ENCODE peak calls at places on chromosomes 7 and 10, in six cellular contexts. J is HepG2, M is upper lobe of left lung, V is stomach, Q is suprapubic skin, Y is transverse colon. N is an unnamed sample.

GRCh38 chr10:63588436-63589180 is 67.4 kb downstream of the REEP3 start:
- DNase-seq in Q (no peak), M (peak; percentile 47), V (peak; percentile 57), J (no peak), Y (peak; percentile 33), N (no peak)

GRCh38 chr10:784759-785538 is 95.5 kb upstream of the DIP2C start:
- DNase-seq in Y (peak; percentile 45), V (peak; percentile 69), M (peak; percentile 53), Q (peak; percentile 83), J (no peak), N (peak; percentile 43)

GRCh38 chr7:8159595-8159994 is 102.4 kb downstream of the ICA1 start:
- DNase-seq in M (no peak), J (no peak), V (no peak), Q (no peak), Y (no peak), N (no peak)

GRCh38 chr7:44454348-44454747 is 36.1 kb downstream of the NUDCD3 start:
- DNase-seq in Q (no peak), M (no peak), J (no peak), Y (no peak), V (no peak), N (no peak)

GRCh38 chr7:73738220-73738611 is 386 bp downstream of the ABHD11 start:
- DNase-seq in M (peak; percentile 70), Q (no peak), J (no peak), V (peak; percentile 59), Y (peak; percentile 81), N (peak; percentile 74)

GRCh38 chr10:24463683-24464426 is 254.9 kb downstream of the KIAA1217 start:
- DNase-seq in Y (peak; percentile 48), V (peak; percentile 33), M (no peak), Q (no peak), J (no peak), N (no peak)

GRCh38 chr10:108556176-108556575 is 1367.1 kb downstream of the XPNPEP1 start:
- DNase-seq in Y (no peak), V (no peak), J (no peak), Q (no peak), M (no peak), N (no peak)

GRCh38 chr7:120170849-120171248 is 102.1 kb upstream of the KCND2 start:
- DNase-seq in Q (no peak), M (no peak), Y (no peak), J (no peak), V (no peak), N (no peak)

GRCh38 chr10:60828489-60828852 is 50.2 kb downstream of the CDK1 start:
- DNase-seq in J (no peak), Y (no peak), V (no peak), M (no peak), Q (no peak), N (no peak)

GRCh38 chr10:123837771-123838170 is 53.8 kb downstream of the CPXM2 start:
- DNase-seq in V (no peak), J (no peak), Y (no peak), M (no peak), Q (no peak), N (no peak)

GRCh38 chr10:427746-428519 is 261.5 kb downstream of the DIP2C start:
- DNase-seq in Q (no peak), Y (no peak), J (no peak), M (no peak), V (no peak), N (no peak)

GRCh38 chr7:30027065-30027456 is 559 bp upstream of the FKBP14 start:
- DNase-seq in Q (no peak), M (peak; percentile 31), J (peak; percentile 38), Y (no peak), V (no peak), N (no peak)

DNA sequence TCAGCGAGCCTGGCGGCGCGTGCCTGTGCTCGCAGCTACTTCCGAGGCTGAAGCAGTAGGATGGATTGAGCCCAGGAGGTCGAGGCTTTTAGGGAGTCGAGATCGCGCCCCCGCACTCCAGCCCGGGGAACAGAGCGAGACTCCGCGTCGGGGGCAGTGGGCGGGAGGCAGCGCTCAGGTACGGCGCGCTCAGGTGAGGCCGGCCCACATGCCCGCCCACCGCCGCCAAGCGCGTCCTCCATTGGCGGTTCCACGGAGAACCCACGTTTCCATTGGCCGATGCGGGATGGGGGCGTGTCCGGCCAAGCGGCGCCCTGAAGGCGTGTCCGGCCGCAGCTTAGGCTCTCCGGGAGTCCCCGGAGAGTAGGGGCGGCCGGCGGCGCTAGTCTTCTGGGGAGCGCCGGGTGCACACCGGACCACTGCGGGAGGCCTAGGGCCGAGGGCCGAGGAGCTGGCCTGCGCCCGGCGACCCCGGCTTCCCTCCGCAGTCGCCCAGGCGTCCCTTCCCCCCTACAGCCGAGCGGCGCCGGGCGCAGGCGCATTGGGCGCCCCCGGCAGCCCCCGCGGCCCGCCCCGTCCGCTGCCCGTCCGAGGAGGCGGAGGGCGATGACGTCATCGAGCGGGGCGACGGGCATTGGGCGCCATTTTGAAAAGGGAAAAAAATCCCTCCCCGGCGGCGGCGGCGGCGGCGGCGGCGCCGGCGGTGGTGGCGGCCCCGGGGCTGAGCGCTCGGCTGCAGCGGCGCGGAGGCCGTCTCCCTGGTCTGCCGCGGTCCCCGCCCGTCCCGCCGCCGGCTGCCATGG is at the start of gene PPP2R2D:
- DNase-seq in Q (peak; percentile 96), Y (peak; percentile 96), M (peak; percentile 96), J (peak; percentile 87), V (peak; percentile 96), N (peak; percentile 95)
- TF ChIP-seq EP300 in Q (no peak), Y (no peak), M (no peak), J (no peak), V (no peak), N (no peak)

GRCh38 chr7:149714910-149715471 is 58.4 kb downstream of the ZNF467 start:
- DNase-seq in M (peak; percentile 38), J (no peak), Y (peak; percentile 29), V (peak; percentile 35), Q (peak; percentile 78), N (no peak)

GRCh38 chr7:149715476-149715875 is 57.9 kb downstream of the ZNF467 start:
- DNase-seq in Q (no peak), V (peak; percentile 23), M (peak; percentile 18), Y (no peak), J (no peak), N (no peak)

GRCh38 chr7:149713061-149713730 is 60.2 kb downstream of the ZNF467 start:
- DNase-seq in Q (no peak), Y (no peak), M (peak; percentile 9), V (no peak), J (no peak), N (no peak)

GRCh38 chr7:149713731-149714068 is 59.7 kb downstream of the ZNF467 start:
- DNase-seq in V (no peak), J (no peak), M (peak; percentile 18), Q (no peak), Y (no peak), N (peak; percentile 59)

DNA sequence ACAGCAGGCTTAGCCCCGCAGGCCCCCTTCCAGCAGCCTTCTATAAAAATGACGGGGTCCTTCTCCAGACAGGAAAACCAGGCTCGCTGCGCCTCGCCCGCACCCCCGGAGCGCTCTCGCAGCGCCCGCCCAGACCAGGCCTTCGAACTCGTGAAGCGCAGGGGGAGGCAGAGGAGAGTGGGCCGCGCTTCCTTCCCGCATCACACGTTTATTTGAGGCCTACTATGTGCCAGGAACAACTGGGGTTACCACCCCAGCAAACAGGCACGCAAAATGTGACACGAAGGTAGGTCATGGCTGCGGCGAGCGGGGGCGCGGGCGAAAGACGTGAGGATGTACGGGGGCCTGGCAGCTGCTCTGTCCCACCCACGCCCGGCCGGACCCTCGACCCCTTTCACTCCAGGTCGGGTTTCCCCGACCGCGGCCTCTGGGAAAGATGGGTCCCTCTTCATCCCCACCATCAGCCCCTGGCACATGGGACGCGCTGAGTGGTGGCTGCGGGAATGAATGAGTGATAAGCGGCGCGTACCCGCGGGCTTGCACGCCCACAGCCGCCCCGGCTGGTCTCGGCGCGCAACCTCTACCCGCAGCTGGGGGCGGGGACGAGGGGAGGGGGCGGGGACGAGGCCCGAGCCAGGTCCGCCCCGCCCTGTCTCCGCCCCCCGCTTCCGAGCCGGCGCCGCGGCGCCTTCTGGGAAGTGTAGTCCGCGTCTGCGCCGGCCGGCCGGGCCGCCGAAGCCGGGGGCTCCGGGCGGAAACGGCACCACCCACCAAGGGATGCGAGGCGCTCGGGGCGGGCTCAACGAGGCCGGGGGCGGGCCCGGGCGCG is 59.1 kb downstream of the ZNF467 start:
- DNase-seq in Y (peak; percentile 91), M (peak; percentile 91), J (peak; percentile 75), V (peak; percentile 93), Q (peak; percentile 93), N (peak; percentile 95)
- TF ChIP-seq POLR2A in Y (no peak), M (no peak), J (no peak), V (no peak), Q (no peak), N (no peak)

GRCh38 chr7:132168239-132168638 is 408.0 kb downstream of the PLXNA4 start:
- DNase-seq in Q (no peak), Y (no peak), V (no peak), M (no peak), J (no peak), N (no peak)
- TF ChIP-seq EP300 in Q (no peak), Y (no peak), V (no peak), M (no peak), J (no peak), N (no peak)

GRCh38 chr7:143394777-143395176 is 13.6 kb downstream of the ZYX start:
- DNase-seq in Y (no peak), M (no peak), Q (no peak), V (no peak), J (no peak), N (no peak)

GRCh38 chr7:143392875-143393266 is 11.7 kb downstream of the ZYX start:
- DNase-seq in M (no peak), V (no peak), Y (no peak), Q (no peak), J (no peak), N (no peak)

GRCh38 chr7:143391462-143392404 is 10.6 kb downstream of the ZYX start:
- DNase-seq in Q (no peak), M (no peak), V (peak; percentile 60), J (no peak), Y (peak; percentile 57), N (peak; percentile 69)

GRCh38 chr7:143394068-143394467 is 12.9 kb downstream of the ZYX start:
- DNase-seq in Q (no peak), Y (no peak), M (no peak), V (no peak), J (no peak), N (no peak)

DNA sequence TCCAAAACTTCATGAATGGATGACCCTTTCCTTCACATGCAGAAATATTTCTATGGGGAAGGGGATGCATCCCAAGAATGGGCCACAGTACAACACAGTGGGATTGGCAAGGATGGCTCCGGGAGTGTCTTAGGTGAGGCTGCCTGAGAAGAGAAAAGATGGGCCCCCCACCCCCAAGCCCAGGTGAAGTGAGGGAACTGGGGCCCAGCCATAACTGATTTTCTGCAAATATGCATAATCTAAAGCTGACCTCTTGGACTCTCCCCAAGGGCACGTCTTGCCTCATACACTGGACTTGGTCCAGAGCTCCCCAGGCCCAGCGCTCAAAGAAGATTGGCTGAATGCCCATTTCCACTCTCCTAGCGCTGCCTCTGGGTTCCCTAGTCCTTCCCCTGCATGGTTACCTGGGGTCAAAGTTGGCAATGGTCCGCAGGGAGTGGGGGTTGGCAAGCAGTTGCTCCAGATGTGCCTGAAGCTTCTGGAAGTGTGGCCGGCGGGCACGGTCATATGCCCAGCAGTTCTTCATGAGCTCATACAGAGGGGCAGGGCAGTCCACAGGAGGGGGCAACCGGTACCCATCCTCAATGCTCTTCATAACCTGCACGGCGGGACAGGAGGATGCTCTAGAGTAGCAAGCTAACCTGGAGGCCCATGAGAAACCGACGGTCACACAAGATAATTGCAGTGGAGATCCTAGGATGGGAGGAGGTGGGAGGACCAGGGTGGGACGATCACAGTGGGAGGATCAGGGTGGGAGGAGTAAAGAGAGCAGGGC is 12.3 kb downstream of the ZYX start:
- DNase-seq in Q (no peak), J (peak; percentile 87), Y (no peak), M (no peak), V (no peak), N (no peak)
- TF ChIP-seq POLR2A in Q (no peak), J (no peak), Y (no peak), M (no peak), V (no peak), N (no peak)